ENCODE peak calls at places on chromosome 5, in six cellular contexts. D, A, W, F, C and B are unnamed samples.

GRCh38 chr5:113807384-113808053 is 294.0 kb downstream of the YTHDC2 start:
- DNase-seq in D (no peak), A (no peak), W (no peak), F (no peak), C (no peak), B (no peak)

GRCh38 chr5:146690880-146691355 is 174.9 kb upstream of the GPR151 start:
- DNase-seq in D (no peak), A (no peak), W (no peak), F (no peak), C (no peak), B (no peak)

GRCh38 chr5:123300266-123300665 is 122.9 kb downstream of the CEP120 start:
- DNase-seq in D (no peak), A (no peak), W (no peak), F (no peak), C (no peak), B (no peak)

GRCh38 chr5:112174959-112175594 is 244.0 kb downstream of the EPB41L4A start:
- DNase-seq in D (peak), A (peak), W (peak), F (peak), C (no peak), B (no peak)

GRCh38 chr5:71482132-71482531 is 26.7 kb downstream of the BDP1 start:
- DNase-seq in D (no peak), A (no peak), W (no peak), F (no peak), C (no peak), B (no peak)

GRCh38 chr5:154757647-154758406 is 2.6 kb downstream of the LARP1 start:
- DNase-seq in D (peak), A (peak), W (no peak), F (peak), C (no peak), B (no peak)

GRCh38 chr5:40333459-40334241 is 346.1 kb upstream of the PTGER4 start:
- DNase-seq in D (no peak), A (no peak), W (no peak), F (no peak), C (no peak), B (no peak)

GRCh38 chr5:134138416-134139376 is 24.2 kb downstream of the TCF7 start:
- DNase-seq in D (peak), A (no peak), W (peak), F (no peak), C (no peak), B (no peak)

GRCh38 chr5:147160923-147161663 is 73.7 kb upstream of the STK32A start:
- DNase-seq in D (no peak), A (no peak), W (no peak), F (no peak), C (no peak), B (no peak)

GRCh38 chr5:169904568-169904967 is 75.7 kb downstream of the INSYN2B start:
- DNase-seq in D (no peak), A (no peak), W (no peak), F (no peak), C (no peak), B (no peak)

GRCh38 chr5:136382791-136383190 is 17.4 kb upstream of the TRPC7 start:
- DNase-seq in D (no peak), A (no peak), W (no peak), F (no peak), C (no peak), B (no peak)
- TF ChIP-seq CTCF in D (no peak), A (no peak), W (no peak), F (no peak), C (no peak), B (no peak)

GRCh38 chr5:178560911-178561310 is 29.3 kb downstream of the COL23A1 start:
- DNase-seq in D (no peak), A (peak), W (no peak), F (peak), C (no peak), B (no peak)
- TF ChIP-seq CTCF in D (no peak), A (no peak), W (no peak), F (no peak), C (no peak), B (no peak)

GRCh38 chr5:178423431-178423830 is 166.8 kb downstream of the COL23A1 start:
- DNase-seq in D (no peak), A (no peak), W (no peak), F (no peak), C (no peak), B (no peak)

GRCh38 chr5:178420424-178420823 is 169.8 kb downstream of the COL23A1 start:
- DNase-seq in D (no peak), A (no peak), W (no peak), F (no peak), C (no peak), B (no peak)

GRCh38 chr5:178422400-178422775 is 167.8 kb downstream of the COL23A1 start:
- DNase-seq in D (no peak), A (no peak), W (no peak), F (no peak), C (no peak), B (no peak)

GRCh38 chr5:178421128-178421527 is 169.1 kb downstream of the COL23A1 start:
- DNase-seq in D (no peak), A (no peak), W (no peak), F (no peak), C (no peak), B (no peak)

GRCh38 chr5:178421699-178422399 is 168.3 kb downstream of the COL23A1 start:
- DNase-seq in D (no peak), A (peak), W (no peak), F (peak), C (no peak), B (no peak)
- TF ChIP-seq CTCF in D (no peak), A (no peak), W (no peak), F (no peak), C (no peak), B (no peak)

DNA sequence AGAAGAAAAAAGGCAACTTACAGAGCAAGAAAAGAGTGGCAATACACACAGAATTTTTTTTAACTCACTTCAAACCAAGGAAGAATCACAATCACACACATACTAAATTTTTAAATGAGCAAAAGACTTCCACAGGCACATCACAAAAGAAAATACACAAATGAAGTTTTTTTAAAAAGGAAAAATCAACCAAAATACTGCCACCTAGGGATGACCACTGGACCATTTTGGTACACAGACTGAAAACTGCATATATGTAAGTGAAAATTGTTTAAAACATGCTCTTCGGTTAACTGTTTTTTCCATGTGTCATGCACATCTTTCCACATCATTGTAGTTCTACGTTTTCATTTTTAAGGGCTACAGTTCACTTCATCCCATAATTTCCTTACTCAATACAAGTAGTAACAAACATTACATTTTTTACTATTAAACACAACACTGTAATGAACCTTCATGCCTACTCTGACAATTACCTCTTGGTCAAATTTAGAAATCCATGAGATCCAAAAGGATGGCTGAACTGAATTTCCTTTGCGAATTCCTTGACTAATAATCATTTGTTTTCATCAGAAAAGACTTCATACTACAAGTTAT is 79.0 kb downstream of the FBXW11 start:
- DNase-seq in D (no peak), A (no peak), W (no peak), F (no peak), C (no peak), B (no peak)
- TF ChIP-seq CTCF in D (no peak), A (no peak), W (no peak), F (peak), C (peak), B (no peak)